ENCODE peak calls at places on chromosomes 11 and 22, in seven cellular contexts. F is fibroblast of lung, E is mucosa of descending colon, H is PC-3, Z is GM23338, X is tibial nerve, R is progenitor cell of endocrine pancreas. Y is an unnamed sample.

GRCh38 chr22:35154937-35155387 is 89.0 kb downstream of the ISX start:
- DNase-seq in R (peak; percentile 57), E (peak; percentile 78), F (peak; percentile 48), X (no peak), H (peak; percentile 71), Z (peak; percentile 96), Y (peak; percentile 20)

GRCh38 chr11:113840932-113841664 is 34.3 kb downstream of the USP28 start:
- DNase-seq in H (no peak), X (no peak), E (no peak), F (no peak), Z (no peak), R (no peak), Y (no peak)

GRCh38 chr11:63564056-63564784 is 1.0 kb upstream of the PLAAT2 start:
- DNase-seq in X (no peak), R (no peak), F (no peak), Z (no peak), E (peak; percentile 53), H (no peak), Y (no peak)

GRCh38 chr11:46278387-46279173 is 1.1 kb downstream of the CREB3L1 start:
- DNase-seq in H (no peak), R (peak; percentile 63), Z (peak; percentile 87), E (peak; percentile 89), F (peak; percentile 68), X (no peak), Y (peak; percentile 54)

GRCh38 chr11:59174664-59175033 is 2.7 kb downstream of the DTX4 start:
- DNase-seq in F (no peak), Z (no peak), H (peak; percentile 94), X (no peak), E (peak; percentile 75), R (no peak), Y (peak; percentile 80)

GRCh38 chr11:56849852-56850251 is 101.4 kb upstream of the OR9G4 start:
- DNase-seq in E (no peak), R (no peak), F (no peak), H (no peak), Z (no peak), X (no peak), Y (no peak)

GRCh38 chr11:112278803-112279202 is 18.1 kb upstream of the PLET1 start:
- DNase-seq in F (no peak), H (no peak), E (no peak), R (no peak), X (no peak), Z (no peak), Y (no peak)

GRCh38 chr22:20885557-20886323 is 26.9 kb downstream of the SNAP29 start:
- DNase-seq in F (peak; percentile 84), Z (peak; percentile 92), X (peak; percentile 45), E (peak; percentile 90), H (peak; percentile 78), R (peak; percentile 74), Y (peak; percentile 83)

GRCh38 chr11:112392860-112393259 is 132.2 kb upstream of the PLET1 start:
- DNase-seq in H (no peak), Z (no peak), E (no peak), X (no peak), R (no peak), F (no peak), Y (no peak)

GRCh38 chr11:122754553-122755322 is 83.6 kb upstream of the CRTAM start:
- DNase-seq in X (no peak), R (no peak), Z (peak; percentile 73), H (peak; percentile 63), F (no peak), E (peak; percentile 21), Y (no peak)

GRCh38 chr11:122755409-122755808 is 82.9 kb upstream of the CRTAM start:
- DNase-seq in H (no peak), F (no peak), R (no peak), E (no peak), Z (no peak), X (no peak), Y (no peak)

GRCh38 chr11:122755941-122756340 is 82.4 kb upstream of the CRTAM start:
- DNase-seq in X (no peak), Z (no peak), R (no peak), E (no peak), F (no peak), H (no peak), Y (no peak)

GRCh38 chr11:122757201-122757600 is 81.1 kb upstream of the CRTAM start:
- DNase-seq in R (no peak), F (no peak), H (no peak), E (no peak), X (no peak), Z (no peak), Y (no peak)

GRCh38 chr11:122756417-122756816 is 81.9 kb upstream of the CRTAM start:
- DNase-seq in E (peak; percentile 41), R (no peak), F (no peak), Z (no peak), H (no peak), X (peak; percentile 18), Y (no peak)
- TF ChIP-seq CTCF in E (no peak), R (no peak), F (no peak), Z (peak; percentile 16), H (peak; percentile 22), X (no peak), Y (peak; percentile 10)

DNA sequence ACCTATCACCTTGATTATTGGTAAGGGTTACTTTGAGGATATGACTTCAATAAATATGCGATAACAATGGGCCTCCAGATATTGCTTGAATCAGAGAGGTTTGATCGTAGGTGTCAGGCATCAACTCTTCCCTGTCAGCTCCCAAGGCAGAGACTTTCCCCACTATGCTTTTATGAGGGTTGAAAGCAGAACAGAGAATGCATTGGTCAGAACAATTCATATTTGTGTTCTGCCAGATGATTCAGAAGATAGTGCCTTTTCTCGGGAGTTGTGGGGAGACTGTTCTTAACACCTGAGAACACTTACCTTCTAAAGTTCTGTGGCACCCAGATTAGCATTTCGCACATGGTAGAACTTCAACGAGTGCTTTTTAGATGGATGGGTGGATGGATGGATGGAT is 386.3 kb upstream of the CADM1 start:
- DNase-seq in Z (no peak), F (no peak), E (no peak), H (no peak), X (no peak), R (no peak), Y (no peak)
- TF ChIP-seq CTCF in Z (no peak), F (no peak), E (no peak), H (no peak), X (no peak), R (no peak), Y (no peak)

GRCh38 chr11:44894217-44894617 is 56.5 kb downstream of the TP53I11 start:
- DNase-seq in E (peak; percentile 43), X (peak; percentile 37), R (peak; percentile 72), Z (peak; percentile 93), H (peak; percentile 65), F (peak; percentile 51), Y (peak; percentile 15)
- TF ChIP-seq CTCF in E (peak; percentile 41), X (peak; percentile 84), R (peak; percentile 97), Z (peak; percentile 99), H (peak; percentile 86), F (peak; percentile 85), Y (peak; percentile 97)

DNA sequence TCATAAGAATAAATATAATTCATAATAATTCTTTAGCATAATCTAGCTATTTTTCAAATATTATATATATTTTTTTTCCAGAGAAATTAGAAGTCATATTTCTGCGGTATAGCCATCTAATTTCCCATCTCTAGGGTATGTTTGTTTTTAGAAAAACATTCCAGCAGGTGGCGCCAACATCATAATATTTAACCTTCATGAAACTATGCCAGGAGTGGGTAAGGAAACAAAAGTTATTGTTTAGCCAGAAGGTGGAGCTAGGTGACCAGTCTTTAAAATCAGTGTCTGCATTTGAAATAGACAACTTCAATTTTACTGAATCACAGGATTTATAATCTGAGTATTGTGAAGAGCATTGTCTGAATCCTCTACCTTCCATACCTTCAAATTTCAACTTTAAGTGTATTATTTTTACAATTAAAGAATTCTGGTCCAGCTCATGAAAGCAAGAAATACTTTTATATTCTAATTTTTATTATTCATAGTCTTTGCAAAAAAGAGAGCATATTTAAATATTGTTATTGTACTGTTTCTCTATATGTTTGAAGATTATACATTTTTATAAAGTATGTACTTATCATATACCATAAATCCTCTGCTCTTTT is 15.7 kb upstream of the CCDC179 start:
- DNase-seq in Z (peak; percentile 92), F (peak; percentile 88), R (peak; percentile 47), X (peak; percentile 28), E (peak; percentile 96), H (peak; percentile 89), Y (peak; percentile 82)
- TF ChIP-seq CTCF in Z (peak; percentile 86), F (peak; percentile 58), R (peak; percentile 94), X (peak; percentile 59), E (peak; percentile 44), H (peak; percentile 87), Y (peak; percentile 93)

DNA sequence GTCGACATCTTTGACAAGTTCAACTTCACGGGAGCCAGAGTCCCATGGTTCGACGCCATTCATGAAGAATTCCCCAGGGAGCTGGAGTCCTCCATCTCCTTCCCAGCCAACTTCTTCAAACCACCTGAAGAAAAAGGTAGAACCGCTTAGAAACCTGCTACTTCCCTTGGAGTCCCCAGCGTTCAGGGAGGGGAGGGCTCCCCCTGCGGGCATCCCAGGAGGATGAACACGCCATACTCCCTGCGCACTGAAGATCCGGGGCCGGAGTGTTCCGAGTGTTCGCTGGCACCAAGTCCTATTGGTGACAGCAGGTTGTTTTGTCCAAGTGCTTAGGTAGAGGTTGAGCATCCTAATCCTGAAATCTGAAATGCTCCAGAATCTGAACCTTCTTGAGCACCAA is 51.7 kb upstream of the PRODH start:
- DNase-seq in E (peak; percentile 34), R (no peak), X (no peak), Z (peak; percentile 87), H (no peak), F (peak; percentile 6), Y (no peak)
- TF ChIP-seq CTCF in E (no peak), R (peak; percentile 51), X (no peak), Z (peak; percentile 72), H (peak; percentile 14), F (peak; percentile 15), Y (peak; percentile 52)

DNA sequence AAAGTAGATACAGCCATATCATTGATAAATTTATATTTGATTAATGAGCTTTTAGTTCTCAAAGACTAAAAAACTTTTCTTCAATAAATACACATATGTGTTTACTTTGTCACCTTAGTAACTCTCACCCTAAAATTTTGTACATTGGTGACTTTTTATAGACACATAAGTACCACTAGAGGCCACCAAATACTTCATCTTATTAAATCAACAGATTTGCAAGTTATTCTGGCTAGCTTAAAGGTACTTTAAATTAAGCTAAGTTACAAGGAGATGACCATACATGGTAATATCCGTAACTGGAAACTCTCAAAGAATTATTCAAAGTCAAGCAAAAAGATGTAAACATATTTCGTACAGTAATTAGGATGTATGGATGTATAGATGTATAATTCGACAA is 112.2 kb downstream of the SBF2 start:
- DNase-seq in E (no peak), Z (peak; percentile 43), X (no peak), F (peak; percentile 75), R (no peak), H (peak; percentile 64), Y (peak; percentile 66)
- TF ChIP-seq CTCF in E (no peak), Z (no peak), X (peak; percentile 11), F (no peak), R (peak; percentile 42), H (peak; percentile 64), Y (peak; percentile 76)

DNA sequence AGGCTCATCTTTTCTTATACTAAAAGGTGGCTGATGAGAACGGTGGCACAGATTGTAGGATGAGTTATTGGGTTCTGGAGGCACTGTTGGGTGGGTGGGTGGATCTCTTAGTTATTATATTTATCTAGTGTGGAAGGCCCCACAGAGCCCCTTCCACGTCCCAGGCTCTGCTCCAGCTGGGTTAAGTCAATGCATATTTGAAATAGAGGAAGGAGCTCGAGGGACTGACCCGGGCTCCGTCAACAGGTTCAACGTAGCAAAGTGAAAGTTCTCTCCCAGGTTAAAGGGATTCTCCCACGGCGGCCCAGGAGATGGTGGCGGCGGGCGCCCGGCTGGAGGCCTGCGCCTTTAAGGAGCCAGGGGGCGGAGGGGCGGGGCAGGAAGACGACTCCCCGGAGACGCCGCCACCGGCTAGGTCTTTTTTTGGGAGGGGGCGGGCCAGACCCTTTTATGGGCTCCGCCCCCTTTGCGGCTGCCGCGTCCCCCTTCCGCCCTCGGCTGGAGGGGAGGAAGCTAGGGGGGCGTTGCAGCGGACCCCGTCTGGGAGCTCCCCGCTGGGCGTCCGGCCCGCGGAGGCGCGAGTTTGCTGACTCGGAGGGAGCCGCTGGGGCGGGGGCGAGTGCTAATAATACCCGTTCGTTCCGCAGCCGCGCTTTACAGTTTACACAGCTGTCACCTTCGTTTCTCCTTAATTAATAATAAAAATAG is 1.5 kb upstream of the INPPL1 start:
- DNase-seq in Z (peak; percentile 99), H (peak; percentile 96), E (peak; percentile 98), X (peak; percentile 87), F (peak; percentile 91), R (peak; percentile 90), Y (peak; percentile 81)
- TF ChIP-seq CTCF in Z (no peak), H (no peak), E (peak; percentile 18), X (peak; percentile 43), F (peak; percentile 32), R (peak; percentile 13), Y (peak; percentile 71)

Y was measured in HFFc6.